ENCODE peak calls at places on chromosomes 1 and 21, in nine cellular contexts. P is lower lobe of right lung, Z is cardiac muscle cell, M is body of pancreas, T is left ventricle myocardium inferior, U is Caco-2, F is PC-3, L is tibial artery, S is fibroblast of lung. Q is an unnamed sample. For H3K36me3 and H3K27me3, the result is how much of the 10 kb centered on the place peaks cover.

GRCh38 chr1:234721476-234722266 is 111.7 kb upstream of the IRF2BP2 start:
- DNase-seq in P (no peak), Z (no peak), M (peak), T (peak), U (peak), F (no peak), L (peak), S (peak), Q (peak)

GRCh38 chr1:53576381-53576801 is 117.2 kb downstream of the DMRTB1 start:
- DNase-seq in P (no peak), Z (no peak), M (no peak), T (no peak), U (no peak), F (no peak), L (peak), S (no peak), Q (no peak)

GRCh38 chr1:88661951-88662664 is 22.0 kb upstream of the PKN2 start:
- DNase-seq in P (no peak), Z (no peak), M (no peak), T (no peak), U (no peak), F (no peak), L (no peak), S (no peak), Q (no peak)

GRCh38 chr1:116377564-116378529 is 4.8 kb downstream of the ATP1A1 start:
- DNase-seq in P (peak), Z (peak), M (peak), T (peak), U (no peak), F (peak), L (peak), S (peak), Q (peak)

GRCh38 chr1:112687785-112688496 is 13.5 kb downstream of the MOV10 start:
- DNase-seq in P (no peak), Z (no peak), M (no peak), T (no peak), U (no peak), F (no peak), L (no peak), S (no peak), Q (no peak)

GRCh38 chr21:44927587-44928461 is 7.1 kb upstream of the ITGB2 start:
- DNase-seq in P (peak), Z (no peak), M (no peak), T (peak), U (peak), F (peak), L (peak), S (peak), Q (peak)

GRCh38 chr1:147647796-147648633 is 22.3 kb downstream of the ACP6 start:
- DNase-seq in P (no peak), Z (no peak), M (no peak), T (no peak), U (no peak), F (no peak), L (no peak), S (no peak), Q (no peak)

GRCh38 chr1:3049164-3049563 is 19.8 kb upstream of the PRDM16 start:
- DNase-seq in P (no peak), Z (no peak), M (no peak), T (no peak), U (no peak), F (no peak), L (peak), S (no peak), Q (no peak)

GRCh38 chr1:63662846-63663245 is 69.6 kb downstream of the PGM1 start:
- DNase-seq in P (no peak), Z (no peak), M (no peak), T (no peak), U (no peak), F (peak), L (no peak), S (peak), Q (peak)

GRCh38 chr1:151653397-151653796 is 41.5 kb downstream of the SNX27 start:
- DNase-seq in P (no peak), Z (no peak), M (no peak), T (no peak), U (no peak), F (no peak), L (no peak), S (peak), Q (no peak)

GRCh38 chr1:184661801-184662200 is 92.9 kb downstream of the EDEM3 start:
- DNase-seq in P (no peak), Z (no peak), M (no peak), T (no peak), U (no peak), F (no peak), L (no peak), S (no peak), Q (no peak)

GRCh38 chr1:184664042-184664659 is 90.5 kb downstream of the EDEM3 start:
- DNase-seq in P (peak), Z (peak), M (peak), T (peak), U (peak), F (peak), L (peak), S (peak), Q (peak)

GRCh38 chr1:184658033-184658432 is 96.6 kb downstream of the EDEM3 start:
- DNase-seq in P (no peak), Z (no peak), M (no peak), T (no peak), U (no peak), F (no peak), L (no peak), S (no peak), Q (no peak)

GRCh38 chr1:184664661-184665060 is 90.0 kb downstream of the EDEM3 start:
- DNase-seq in P (no peak), Z (no peak), M (no peak), T (no peak), U (no peak), F (no peak), L (no peak), S (no peak), Q (no peak)

DNA sequence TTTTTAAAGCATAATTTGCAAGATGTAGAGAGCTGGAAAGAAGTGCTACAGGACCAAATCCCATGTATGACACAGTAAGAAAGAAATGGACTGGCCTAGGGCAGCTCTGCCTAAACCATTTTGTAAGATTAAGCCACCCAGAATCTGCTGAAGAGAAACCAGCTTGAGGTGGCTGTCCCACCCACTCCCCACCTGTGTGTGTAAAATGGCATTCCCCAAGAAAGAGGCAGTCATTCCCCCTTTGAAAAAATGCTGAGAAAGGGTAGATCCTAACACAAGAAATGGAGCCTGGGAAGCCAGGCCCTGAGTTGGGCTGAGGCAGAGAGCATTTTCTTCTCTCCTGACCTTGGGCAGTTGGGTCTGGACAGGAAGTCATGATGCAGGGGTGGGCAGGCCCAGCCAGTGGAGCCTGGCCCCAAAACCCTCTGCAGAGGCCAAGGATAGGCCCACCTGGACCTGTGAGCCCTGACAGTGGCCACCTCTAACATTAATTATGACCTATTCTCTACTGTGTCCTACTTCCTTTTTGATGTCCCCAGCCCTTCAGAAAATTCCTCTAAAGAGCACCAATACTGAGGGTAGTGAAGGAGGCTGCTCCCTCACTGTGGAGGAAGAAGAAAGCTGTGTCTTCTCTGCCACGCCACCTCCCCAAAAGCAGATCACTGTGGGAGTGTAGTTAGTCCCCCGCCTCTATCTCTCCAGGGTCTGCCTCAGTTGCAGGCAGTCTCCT is 94.0 kb downstream of the EDEM3 start:
- DNase-seq in P (no peak), Z (no peak), M (no peak), T (no peak), U (no peak), F (no peak), L (no peak), S (no peak), Q (peak)
- H3K4me3 ChIP-seq in P (no peak), Z (no peak), M (no peak), T (no peak), U (no peak), F (no peak), L (no peak), S (no peak), Q (no peak)

GRCh38 chr1:204029016-204029415 is 43.9 kb upstream of the SOX13 start:
- DNase-seq in P (no peak), Z (no peak), M (no peak), T (no peak), U (no peak), F (no peak), L (no peak), S (no peak), Q (no peak)

GRCh38 chr1:204031098-204031710 is 41.7 kb upstream of the SOX13 start:
- DNase-seq in P (no peak), Z (no peak), M (no peak), T (no peak), U (no peak), F (no peak), L (no peak), S (peak), Q (no peak)

GRCh38 chr1:204036882-204037645 is 35.9 kb upstream of the SOX13 start:
- DNase-seq in P (no peak), Z (peak), M (no peak), T (no peak), U (no peak), F (no peak), L (no peak), S (no peak), Q (no peak)

GRCh38 chr1:204032642-204033235 is 40.2 kb upstream of the SOX13 start:
- DNase-seq in P (no peak), Z (no peak), M (no peak), T (no peak), U (no peak), F (peak), L (no peak), S (peak), Q (peak)

DNA sequence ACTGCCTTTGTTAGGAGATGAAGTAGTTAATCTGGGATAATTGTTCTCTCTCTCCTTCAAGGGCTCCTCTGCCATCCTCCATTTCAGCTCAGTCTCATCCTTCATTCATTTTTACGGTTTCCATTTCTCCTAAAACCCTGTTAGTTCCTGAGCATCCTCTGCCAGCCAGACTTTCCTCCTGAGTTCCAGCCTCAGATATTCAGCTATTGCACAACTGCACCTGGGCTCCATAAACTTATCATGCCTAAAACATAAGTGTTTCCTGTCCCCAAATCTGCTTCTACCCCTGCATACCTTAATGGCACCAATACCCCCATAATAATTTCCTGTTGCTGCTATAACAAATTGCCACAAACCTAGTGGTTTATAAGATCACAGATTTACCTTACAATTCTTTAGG is 39.6 kb upstream of the SOX13 start:
- DNase-seq in P (no peak), Z (no peak), M (no peak), T (no peak), U (no peak), F (no peak), L (no peak), S (no peak), Q (no peak)
- H3K36me3 ChIP-seq in P (under half), Z (under half), M (under half), T (under half), U (under half), F (under half), L (under half), S (under half), Q (under half)

DNA sequence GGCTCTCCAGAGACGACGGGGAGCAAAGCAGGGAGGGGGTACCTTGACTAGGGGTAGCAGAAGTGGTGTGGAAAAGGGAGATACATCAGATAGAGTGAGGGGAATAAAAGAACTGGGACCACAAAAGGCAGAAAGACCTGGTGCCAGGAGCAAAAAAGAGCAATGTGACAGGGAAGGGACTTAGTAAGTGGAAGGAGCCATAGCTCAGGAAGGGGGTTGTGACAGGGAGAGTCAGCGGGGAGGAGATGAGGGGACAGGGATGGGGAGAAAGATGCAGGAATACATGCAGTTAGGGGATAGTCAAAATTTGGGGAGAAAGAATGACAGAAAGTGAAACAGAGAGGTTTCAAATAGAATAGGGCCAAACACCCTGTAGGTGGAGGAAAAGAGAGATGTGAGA is 20.5 kb downstream of the RHOU start:
- DNase-seq in P (no peak), Z (no peak), M (no peak), T (no peak), U (no peak), F (no peak), L (no peak), S (no peak), Q (no peak)
- H3K27me3 ChIP-seq in P (under half), Z (under half), M (under half), T (half or more), U (under half), F (half or more), L (under half), S (under half), Q (under half)

GRCh38 chr1:155064109-155064812 is 721 bp downstream of the EFNA4 start:
- DNase-seq in P (no peak), Z (peak), M (peak), T (no peak), U (peak), F (no peak), L (no peak), S (peak), Q (peak)

GRCh38 chr1:155063550-155064108 is at the start of gene EFNA4:
- DNase-seq in P (peak), Z (peak), M (peak), T (peak), U (peak), F (peak), L (peak), S (peak), Q (peak)

GRCh38 chr1:155062702-155063411 is 683 bp upstream of the EFNA4 start:
- DNase-seq in P (peak), Z (peak), M (peak), T (peak), U (peak), F (peak), L (no peak), S (peak), Q (peak)

GRCh38 chr1:155062151-155062686 is 1.3 kb upstream of the EFNA4 start:
- DNase-seq in P (no peak), Z (peak), M (no peak), T (no peak), U (no peak), F (no peak), L (no peak), S (no peak), Q (no peak)

GRCh38 chr1:155064813-155065436 is 1.4 kb downstream of the EFNA4 start:
- DNase-seq in P (no peak), Z (no peak), M (no peak), T (no peak), U (no peak), F (no peak), L (no peak), S (no peak), Q (no peak)
- H3K4me3 ChIP-seq in P (no peak), Z (peak), M (no peak), T (no peak), U (no peak), F (peak), L (no peak), S (no peak), Q (no peak)

DNA sequence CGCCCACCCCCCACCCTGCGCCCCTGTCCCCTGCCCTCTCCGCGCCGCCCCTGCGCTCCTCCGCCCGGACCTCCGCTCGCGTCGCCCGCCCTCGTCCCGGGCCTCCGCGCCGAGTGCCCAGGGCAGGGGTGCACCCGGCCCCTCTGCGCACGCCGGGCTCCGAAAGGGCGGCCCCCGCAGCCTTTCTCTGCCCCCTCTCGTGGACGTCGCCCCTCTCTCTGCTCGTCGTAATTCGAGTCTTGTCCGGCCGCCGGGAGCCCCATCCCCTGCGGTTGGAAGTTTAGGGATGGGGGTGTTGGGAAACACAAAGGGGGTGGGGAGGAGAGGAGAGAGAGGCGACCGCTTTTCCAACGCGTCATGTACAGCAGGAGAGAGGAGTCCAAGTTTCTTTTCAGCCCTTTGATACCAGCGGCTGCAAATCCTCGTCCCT is 418 bp downstream of the GALNT2 start:
- DNase-seq in P (peak), Z (peak), M (peak), T (no peak), U (no peak), F (peak), L (peak), S (peak), Q (no peak)
- H3K36me3 ChIP-seq in P (under half), Z (under half), M (under half), T (under half), U (under half), F (under half), L (under half), S (under half), Q (under half)

DNA sequence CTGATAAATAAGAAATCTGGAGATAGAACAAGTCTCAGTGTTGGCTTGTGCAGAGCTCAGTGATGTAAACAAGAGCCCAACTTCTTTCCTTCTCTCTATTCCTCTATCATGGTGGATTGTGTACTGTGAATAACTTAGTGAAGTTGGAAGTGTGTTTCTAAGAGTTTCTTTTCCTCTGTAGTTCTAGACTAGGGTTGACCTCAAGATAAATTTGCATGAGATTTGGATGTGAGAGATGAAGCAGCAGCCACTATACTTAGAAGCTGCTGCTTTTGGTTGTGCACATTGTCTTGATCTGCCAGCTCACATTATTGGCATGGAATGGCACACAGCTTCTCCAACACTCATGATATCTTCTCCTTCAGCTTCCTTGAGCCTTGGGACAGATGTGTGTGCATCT is 198.9 kb upstream of the ZP4 start:
- DNase-seq in P (no peak), Z (no peak), M (no peak), T (no peak), U (no peak), F (no peak), L (no peak), S (no peak), Q (no peak)
- H3K27me3 ChIP-seq in P (under half), Z (under half), M (under half), T (under half), U (under half), F (under half), L (under half), S (under half), Q (under half)

GRCh38 chr1:162144268-162144667 is 74.8 kb downstream of the NOS1AP start:
- DNase-seq in P (no peak), Z (no peak), M (no peak), T (no peak), U (no peak), F (no peak), L (no peak), S (no peak), Q (no peak)
- H3K4me3 ChIP-seq in P (no peak), Z (no peak), M (no peak), T (no peak), U (no peak), F (no peak), L (no peak), S (no peak), Q (no peak)

DNA sequence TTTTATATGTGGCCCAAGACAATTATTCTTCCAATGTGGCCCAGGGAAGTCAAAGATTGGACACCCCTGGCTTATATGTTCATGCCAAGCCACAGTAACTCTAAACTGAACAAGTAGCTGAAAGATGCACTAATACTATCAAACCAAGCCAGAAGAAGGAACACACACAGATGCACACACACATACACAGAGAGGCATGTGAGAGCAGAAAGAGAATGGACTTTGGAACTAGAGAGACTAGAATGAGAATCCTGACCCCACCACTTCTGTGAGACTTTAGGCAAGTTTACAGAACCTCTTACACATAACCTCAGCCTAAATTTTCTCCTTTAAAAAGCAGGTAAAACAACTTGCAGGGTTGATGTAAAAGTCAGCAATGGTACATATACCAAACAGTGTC is 11.2 kb upstream of the TMEM81 start:
- DNase-seq in P (no peak), Z (no peak), M (no peak), T (no peak), U (no peak), F (no peak), L (no peak), S (no peak), Q (no peak)
- H3K36me3 ChIP-seq in P (half or more), Z (half or more), M (under half), T (half or more), U (under half), F (half or more), L (half or more), S (under half), Q (under half)

DNA sequence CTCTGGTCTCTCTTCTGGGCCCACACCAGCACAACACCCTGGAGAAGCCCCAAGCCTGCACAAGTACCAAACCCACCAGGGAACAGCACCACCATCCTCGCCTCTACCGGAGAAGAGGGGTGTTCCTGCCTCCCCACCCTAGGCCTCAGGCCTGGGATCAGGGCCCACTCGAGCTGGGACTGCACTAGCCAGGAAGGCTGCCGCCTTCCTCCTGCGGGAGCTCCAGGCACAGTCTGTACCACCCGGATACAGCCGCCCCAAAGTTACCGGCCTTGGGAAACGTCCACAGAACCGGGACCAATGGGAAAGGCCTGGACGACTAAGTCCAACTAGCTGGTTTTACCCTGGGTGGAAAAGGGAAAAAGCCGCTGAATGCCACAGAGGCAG is 3.4 kb downstream of the TAL1 start:
- DNase-seq in P (no peak), Z (no peak), M (no peak), T (peak), U (no peak), F (no peak), L (no peak), S (no peak), Q (no peak)
- H3K27me3 ChIP-seq in P (half or more), Z (half or more), M (under half), T (half or more), U (under half), F (half or more), L (under half), S (half or more), Q (half or more)

Q was measured in bronchial epithelial cell.